ENCODE peak calls at places on chromosomes 7 and 10, in five cellular contexts. W is tibial nerve; B is mesothelial cell of epicardium; I is colonic mucosa; J is activated naive CD8-positive, alpha-beta T cell treated with anti-CD3 and anti-CD28 coated beads, Interleukin-2, amount 50 U/mL, for 16 hours. H is an unnamed sample.
A peak's percentile ranks its signal among the peaks of the same experiment; 100 is the strongest.

GRCh38 chr7:42137941-42138340 is 99.1 kb downstream of the GLI3 start:
- DNase-seq in W (no peak), B (no peak), I (no peak), J (no peak), H (no peak)

GRCh38 chr7:140653319-140654108 is 12.9 kb upstream of the DENND2A start:
- DNase-seq in B (peak; percentile 72), I (peak; percentile 82), J (no peak), W (peak; percentile 83), H (peak; percentile 95)

GRCh38 chr10:102963237-102963886 is 45.3 kb downstream of the CNNM2 start:
- DNase-seq in I (no peak), W (no peak), B (no peak), J (no peak), H (no peak)

GRCh38 chr7:38628630-38629385 is 2.4 kb downstream of the AMPH start:
- DNase-seq in J (no peak), B (no peak), W (no peak), I (no peak), H (no peak)

GRCh38 chr10:6181249-6181648 is 21.5 kb upstream of the PFKFB3 start:
- DNase-seq in B (no peak), W (no peak), J (no peak), I (no peak), H (no peak)

GRCh38 chr10:43199684-43200537 is 61.7 kb downstream of the CSGALNACT2 start:
- DNase-seq in B (peak; percentile 34), W (peak; percentile 3), J (no peak), I (no peak), H (no peak)

GRCh38 chr10:112202561-112203241 is 19.1 kb upstream of the GPAM start:
- DNase-seq in I (no peak), J (no peak), B (no peak), W (no peak), H (peak; percentile 52)

GRCh38 chr7:135147341-135147898 is 452 bp upstream of the TMEM140 start:
- DNase-seq in W (no peak), J (no peak), I (no peak), B (no peak), H (peak; percentile 71)

GRCh38 chr7:33667261-33667660 is 238.1 kb upstream of the BMPER start:
- DNase-seq in B (no peak), I (no peak), J (no peak), W (no peak), H (no peak)

GRCh38 chr10:70418229-70418628 is 14.3 kb downstream of the EIF4EBP2 start:
- DNase-seq in W (no peak), I (no peak), B (no peak), J (no peak), H (no peak)

GRCh38 chr10:13206546-13207443 is 27.4 kb downstream of the UCMA start:
- DNase-seq in I (no peak), W (no peak), B (no peak), J (no peak), H (no peak)

GRCh38 chr7:23531794-23532489 is at the start of gene TRA2A:
- DNase-seq in W (peak; percentile 97), I (peak; percentile 98), J (peak; percentile 97), B (peak; percentile 98), H (peak; percentile 99)

GRCh38 chr7:80918909-80919721 is at the start of gene SEMA3C:
- DNase-seq in J (no peak), W (peak; percentile 78), I (peak; percentile 90), B (peak; percentile 90), H (peak; percentile 82)

GRCh38 chr7:19016140-19016539 is 101.3 kb downstream of the TWIST1 start:
- DNase-seq in B (no peak), J (no peak), I (no peak), W (no peak), H (no peak)

GRCh38 chr7:75757298-75757676 is 14.7 kb downstream of the CCL26 start:
- DNase-seq in I (no peak), B (no peak), W (no peak), J (no peak), H (no peak)

GRCh38 chr10:29681700-29682444 is 47.1 kb upstream of the SVIL start:
- DNase-seq in B (no peak), W (peak; percentile 22), I (no peak), J (no peak), H (no peak)

GRCh38 chr7:125878235-125878928 is 948.8 kb upstream of the POT1 start:
- DNase-seq in I (no peak), W (no peak), B (no peak), J (no peak), H (no peak)

GRCh38 chr7:63117-63480 is 129.3 kb upstream of the FAM20C start:
- DNase-seq in W (no peak), B (peak; percentile 13), J (no peak), I (no peak), H (no peak)

GRCh38 chr7:11182736-11183135 is 209.1 kb downstream of the PHF14 start:
- DNase-seq in W (no peak), J (no peak), I (no peak), B (no peak), H (no peak)

GRCh38 chr7:45130910-45131309 is 19.4 kb upstream of the TBRG4 start:
- DNase-seq in J (no peak), I (no peak), B (no peak), W (no peak), H (no peak)

GRCh38 chr7:10643545-10643944 is 330.1 kb upstream of the PHF14 start:
- DNase-seq in I (no peak), W (no peak), J (no peak), B (no peak), H (no peak)

GRCh38 chr7:41969713-41970112 is 266.8 kb upstream of the INHBA start:
- DNase-seq in W (no peak), B (no peak), I (no peak), J (no peak), H (no peak)

GRCh38 chr7:2980406-2981102 is 63.1 kb downstream of the CARD11 start:
- DNase-seq in J (no peak), W (peak; percentile 7), B (no peak), I (no peak), H (no peak)

GRCh38 chr7:136039577-136040345 is 62.6 kb upstream of the MTPN start:
- DNase-seq in B (no peak), J (no peak), W (no peak), I (no peak), H (no peak)

GRCh38 chr7:151141281-151141854 is 26.1 kb downstream of the GBX1 start:
- DNase-seq in J (no peak), I (no peak), B (no peak), W (no peak), H (no peak)

GRCh38 chr7:119900996-119901395 is 372.0 kb upstream of the KCND2 start:
- DNase-seq in B (no peak), I (no peak), J (no peak), W (no peak), H (peak; percentile 1)

GRCh38 chr10:11234857-11235640 is 217.4 kb downstream of the CELF2 start:
- DNase-seq in B (no peak), J (no peak), I (no peak), W (no peak), H (no peak)

GRCh38 chr7:31073486-31074383 is 21.6 kb downstream of the ADCYAP1R1 start:
- DNase-seq in J (no peak), B (no peak), I (no peak), W (no peak), H (no peak)

GRCh38 chr10:50582766-50583762 is 40.7 kb downstream of the SGMS1 start:
- DNase-seq in J (no peak), B (no peak), I (no peak), W (no peak), H (no peak)

GRCh38 chr10:92014620-92015019 is 91.0 kb downstream of the BTAF1 start:
- DNase-seq in J (no peak), W (no peak), B (no peak), I (no peak), H (no peak)

GRCh38 chr7:11709240-11709639 is 122.8 kb downstream of the THSD7A start:
- DNase-seq in I (no peak), B (no peak), J (no peak), W (no peak), H (no peak)

GRCh38 chr7:157526604-157527003 is 189.8 kb downstream of the DNAJB6 start:
- DNase-seq in W (no peak), I (no peak), B (peak; percentile 24), J (no peak), H (no peak)

H was measured in COLO829.